ENCODE peak calls at places on chromosomes 3 and 15, in six cellular contexts. S is A549, P is H1, H is HepG2, X is endothelial cell of umbilical vein, A is HCT116. I is an unnamed sample.

GRCh38 chr3:158539414-158540014 is 31.5 kb upstream of the MLF1 start:
- DNase-seq in S (peak), P (no peak), H (peak), X (peak), A (peak), I (peak)

GRCh38 chr15:43169888-43170287 is 15.3 kb upstream of the CCNDBP1 start:
- DNase-seq in S (no peak), P (no peak), H (no peak), X (peak), A (no peak), I (no peak)

GRCh38 chr3:114176487-114176886 is 2.4 kb downstream of the DRD3 start:
- DNase-seq in S (no peak), P (no peak), H (no peak), X (no peak), A (no peak), I (no peak)

GRCh38 chr3:42804831-42805821 is 836 bp upstream of the HIGD1A start:
- DNase-seq in S (no peak), P (peak), H (peak), X (no peak), A (no peak), I (no peak)

GRCh38 chr3:177946965-177947364 is 589.3 kb upstream of the KCNMB2 start:
- DNase-seq in S (no peak), P (no peak), H (no peak), X (no peak), A (no peak), I (no peak)

GRCh38 chr3:168248383-168249047 is 152.8 kb upstream of the GOLIM4 start:
- DNase-seq in S (peak), P (peak), H (no peak), X (peak), A (no peak), I (no peak)

GRCh38 chr3:61914277-61914676 is 352.9 kb downstream of the PTPRG start:
- DNase-seq in S (no peak), P (no peak), H (no peak), X (no peak), A (no peak), I (no peak)

GRCh38 chr3:44098666-44099065 is 143.0 kb upstream of the TOPAZ1 start:
- DNase-seq in S (no peak), P (no peak), H (no peak), X (no peak), A (no peak), I (no peak)

GRCh38 chr3:168539909-168540308 is 444.2 kb upstream of the GOLIM4 start:
- DNase-seq in S (no peak), P (no peak), H (no peak), X (no peak), A (no peak), I (no peak)

GRCh38 chr15:97748576-97748975 is 211.9 kb upstream of the ARRDC4 start:
- DNase-seq in S (no peak), P (no peak), H (no peak), X (no peak), A (no peak), I (no peak)

GRCh38 chr3:42118762-42119361 is 27.7 kb downstream of the TRAK1 start:
- DNase-seq in S (peak), P (no peak), H (peak), X (peak), A (peak), I (peak)

GRCh38 chr3:75265897-75266296 is 398.2 kb upstream of the FRG2C start:
- DNase-seq in S (no peak), P (no peak), H (no peak), X (no peak), A (no peak), I (no peak)

GRCh38 chr3:31695280-31696008 is 162.7 kb downstream of the STT3B start:
- DNase-seq in S (peak), P (no peak), H (no peak), X (no peak), A (no peak), I (peak)

GRCh38 chr15:57285386-57285785 is 90.9 kb upstream of the CGNL1 start:
- DNase-seq in S (no peak), P (no peak), H (no peak), X (no peak), A (no peak), I (no peak)

GRCh38 chr3:148232409-148232808 is 465.3 kb upstream of the AGTR1 start:
- DNase-seq in S (no peak), P (no peak), H (no peak), X (no peak), A (no peak), I (no peak)

GRCh38 chr3:55014081-55014480 is 86.2 kb upstream of the LRTM1 start:
- DNase-seq in S (no peak), P (no peak), H (no peak), X (no peak), A (no peak), I (no peak)

GRCh38 chr3:162492446-162493081 is 996.0 kb downstream of the OTOL1 start:
- DNase-seq in S (peak), P (no peak), H (no peak), X (no peak), A (no peak), I (no peak)
- TF ChIP-seq MAX in S (peak), P (no peak), H (no peak), X (no peak), A (no peak), I (no peak)

DNA sequence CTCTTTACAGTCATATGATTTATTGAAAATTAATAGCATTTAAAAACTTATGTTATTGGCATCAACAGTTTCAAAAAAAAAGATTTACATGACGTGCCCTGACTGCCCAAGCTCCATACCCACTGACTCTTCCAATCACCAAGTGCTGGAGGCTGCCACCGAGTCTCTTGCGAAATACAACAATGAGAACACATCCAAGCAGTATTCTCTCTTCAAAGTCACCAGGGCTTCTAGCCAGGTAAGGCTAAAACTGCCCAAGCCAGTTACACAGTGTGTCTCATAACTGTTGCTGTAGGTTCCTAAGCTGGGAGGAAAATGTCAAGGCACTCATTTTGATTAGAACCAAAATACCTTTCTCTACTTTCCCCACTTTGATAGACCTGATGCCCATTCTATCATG is 4.5 kb downstream of the FETUB start:
- DNase-seq in S (no peak), P (peak), H (no peak), X (no peak), A (no peak), I (no peak)
- TF ChIP-seq POLR2A in S (no peak), P (no peak), H (no peak), X (no peak), A (no peak), I (no peak)

GRCh38 chr3:104437131-104437750 is 929.5 kb upstream of the ALCAM start:
- DNase-seq in S (peak), P (no peak), H (no peak), X (no peak), A (peak), I (no peak)
- TF ChIP-seq MAX in S (no peak), P (no peak), H (no peak), X (no peak), A (no peak), I (no peak)

GRCh38 chr3:69739204-69740102 is at the start of gene MITF:
- DNase-seq in S (peak), P (peak), H (peak), X (peak), A (peak), I (peak)
- TF ChIP-seq POLR2A in S (peak), P (no peak), H (no peak), X (peak), A (no peak), I (no peak)

DNA sequence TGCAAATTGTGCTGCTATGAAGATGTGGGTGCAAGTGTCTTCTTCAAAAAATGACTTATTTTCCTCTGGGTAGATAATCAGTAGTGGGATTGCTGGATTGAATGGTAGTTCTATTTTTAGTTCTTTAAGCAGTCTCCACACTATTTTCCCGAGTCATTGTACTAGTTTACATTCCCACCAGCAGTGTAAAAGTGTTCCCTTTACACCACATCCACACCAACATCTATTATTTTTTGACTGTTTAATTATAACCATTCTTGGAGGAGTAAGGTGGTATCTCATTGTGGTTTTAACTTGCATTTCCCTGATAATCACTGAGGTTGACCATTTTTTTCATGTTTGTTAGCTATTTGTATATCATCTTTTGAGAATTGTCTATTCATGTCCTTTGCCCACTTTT is 19.7 kb upstream of the PSMD6 start:
- DNase-seq in S (no peak), P (no peak), H (no peak), X (no peak), A (no peak), I (no peak)
- TF ChIP-seq MAX in S (no peak), P (no peak), H (no peak), X (no peak), A (no peak), I (no peak)

DNA sequence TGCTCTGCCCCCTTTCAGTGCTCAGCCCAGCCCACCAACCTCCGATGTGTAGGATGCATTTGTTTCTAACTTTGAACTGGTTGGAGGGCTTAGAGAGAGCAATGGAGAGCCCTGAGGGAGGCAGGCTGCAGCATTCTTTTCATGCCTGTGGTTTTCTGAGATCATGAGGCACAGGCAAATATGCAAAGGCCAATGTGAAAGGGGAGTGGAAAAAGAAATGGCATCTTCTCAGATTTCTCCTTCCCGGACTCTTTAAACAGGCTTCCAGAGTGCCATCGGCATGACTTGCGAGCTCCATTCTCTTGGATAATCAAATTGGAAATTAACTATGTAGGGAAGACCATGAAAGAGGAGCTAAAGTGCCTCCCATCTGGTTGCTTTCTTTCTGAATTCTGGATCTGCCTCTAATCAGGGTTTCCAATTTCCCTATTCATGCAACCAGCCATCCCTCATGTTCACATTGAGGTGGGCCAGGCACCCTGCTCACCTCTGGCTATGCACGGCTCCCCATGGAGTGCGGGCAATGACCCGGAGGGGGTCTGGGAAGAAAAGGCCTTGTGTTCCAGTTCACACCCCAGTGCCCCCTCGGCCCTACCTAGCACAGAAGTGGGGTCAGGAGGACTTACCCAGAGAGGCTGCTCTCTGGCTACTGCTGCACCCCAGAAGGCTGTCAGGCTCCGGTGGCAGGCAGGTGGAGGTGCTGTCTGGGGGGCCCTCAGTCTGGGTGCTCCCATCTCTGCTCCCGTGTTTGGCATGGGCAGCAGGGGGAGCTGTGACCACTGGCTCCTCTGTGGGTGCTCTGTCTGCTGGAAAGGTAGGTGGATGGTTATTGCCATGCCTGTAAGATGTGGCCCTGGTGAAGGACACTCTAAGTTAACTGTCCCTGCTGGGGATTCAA is 16.1 kb downstream of the AMOTL2 start:
- DNase-seq in S (peak), P (no peak), H (peak), X (peak), A (peak), I (peak)
- TF ChIP-seq POLR2A in S (no peak), P (no peak), H (no peak), X (no peak), A (no peak), I (no peak)

DNA sequence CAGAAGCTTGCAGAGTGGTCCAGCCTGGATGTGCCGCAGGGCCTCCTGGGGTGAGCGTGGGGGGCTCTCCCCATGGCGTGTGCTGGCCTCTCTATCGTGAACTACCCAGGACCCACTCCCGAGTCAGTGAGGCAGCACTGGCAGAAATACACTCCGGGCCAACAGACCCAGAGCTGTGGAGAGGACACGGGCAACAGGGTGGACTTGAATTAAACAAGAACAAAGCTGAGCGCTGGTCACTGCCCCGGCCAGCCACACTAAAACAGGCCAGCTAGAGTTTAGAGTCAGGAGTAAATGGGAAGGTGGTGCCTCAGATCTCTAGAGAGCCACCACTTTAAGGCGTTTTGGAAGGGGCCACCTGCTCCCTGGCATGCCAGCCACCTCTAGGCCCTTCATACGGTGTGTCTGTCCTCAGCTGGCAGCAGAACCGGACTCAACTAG is 152.2 kb downstream of the KLF13 start:
- DNase-seq in S (no peak), P (no peak), H (no peak), X (no peak), A (no peak), I (no peak)
- TF ChIP-seq MAX in S (no peak), P (no peak), H (no peak), X (no peak), A (no peak), I (no peak)

GRCh38 chr3:196320110-196320509 is 2.1 kb upstream of the DYNLT2B start:
- DNase-seq in S (no peak), P (no peak), H (no peak), X (no peak), A (no peak), I (no peak)
- TF ChIP-seq POLR2A in S (no peak), P (no peak), H (no peak), X (no peak), A (no peak), I (no peak)

GRCh38 chr3:122800838-122801237 is 6.0 kb downstream of the SLC49A4 start:
- DNase-seq in S (no peak), P (no peak), H (no peak), X (no peak), A (no peak), I (no peak)
- TF ChIP-seq MAX in S (no peak), P (no peak), H (no peak), X (no peak), A (no peak), I (no peak)